ENCODE peak calls at places on chromosome 12, in ten cellular contexts. U, M, D, J, P, X, Y, C, K and L are unnamed samples.

GRCh38 chr12:7110661-7111060 is 1.6 kb upstream of the C1RL start:
- DNase-seq in U (no peak), M (no peak), D (no peak), J (no peak), P (no peak), X (no peak), Y (no peak), C (no peak), K (no peak), L (no peak)

GRCh38 chr12:18747960-18748359 is 10.0 kb downstream of the CAPZA3 start:
- DNase-seq in U (no peak), M (peak; percentile 62), D (no peak), J (no peak), P (no peak), X (no peak), Y (no peak), C (no peak), K (no peak), L (no peak)

GRCh38 chr12:88726806-88727722 is 146.8 kb upstream of the KITLG start:
- DNase-seq in U (no peak), M (peak; percentile 85), D (no peak), J (no peak), P (no peak), X (no peak), Y (no peak), C (no peak), K (no peak), L (no peak)

GRCh38 chr12:62736596-62736995 is 198.4 kb downstream of the PPM1H start:
- DNase-seq in U (no peak), M (peak; percentile 49), D (no peak), J (no peak), P (no peak), X (no peak), Y (no peak), C (no peak), K (no peak), L (no peak)

GRCh38 chr12:95151406-95151805 is 65.9 kb downstream of the FGD6 start:
- DNase-seq in U (no peak), M (peak; percentile 79), D (no peak), J (no peak), P (no peak), X (no peak), Y (no peak), C (no peak), K (no peak), L (no peak)

GRCh38 chr12:29228474-29229157 is 79.5 kb downstream of the FAR2 start:
- DNase-seq in U (no peak), M (no peak), D (no peak), J (no peak), P (no peak), X (no peak), Y (no peak), C (no peak), K (no peak), L (no peak)

GRCh38 chr12:32454075-32454474 is 54.7 kb downstream of the FGD4 start:
- DNase-seq in U (no peak), M (peak; percentile 73), D (no peak), J (no peak), P (no peak), X (no peak), Y (no peak), C (peak; percentile 50), K (no peak), L (no peak)

GRCh38 chr12:54251667-54252284 is 28.1 kb downstream of the CBX5 start:
- DNase-seq in U (no peak), M (peak; percentile 57), D (no peak), J (peak; percentile 73), P (no peak), X (peak; percentile 34), Y (peak; percentile 7), C (no peak), K (no peak), L (peak; percentile 60)

GRCh38 chr12:107349008-107349747 is 255.8 kb upstream of the CRY1 start:
- DNase-seq in U (no peak), M (peak; percentile 99), D (no peak), J (no peak), P (no peak), X (no peak), Y (no peak), C (no peak), K (peak; percentile 69), L (no peak)

GRCh38 chr12:109893250-109893995 is 6.7 kb upstream of the TCHP start:
- DNase-seq in U (no peak), M (no peak), D (no peak), J (no peak), P (no peak), X (peak; percentile 26), Y (no peak), C (no peak), K (no peak), L (no peak)